ENCODE peak calls at places on chromosomes 12 and 14, in eight cellular contexts. P is sigmoid colon, B is cardiac muscle cell, E is iris pigment epithelial cell, N is cardiac fibroblast, X is HS-5, O is GM19239, L is cortex of kidney. W is an unnamed sample.

GRCh38 chr14:80395031-80395430 is 183.7 kb upstream of the DIO2 start:
- DNase-seq in P (no peak), B (no peak), E (no peak), N (no peak), X (no peak), O (no peak), L (no peak), W (no peak)

GRCh38 chr12:12008232-12008850 is 62.4 kb upstream of the BCL2L14 start:
- DNase-seq in P (no peak), B (no peak), E (no peak), N (no peak), X (no peak), O (no peak), L (no peak), W (no peak)

GRCh38 chr14:69620211-69620611 is 8.8 kb downstream of the SUSD6 start:
- DNase-seq in P (no peak), B (no peak), E (no peak), N (no peak), X (no peak), O (no peak), L (no peak), W (no peak)

GRCh38 chr12:68106660-68107059 is 52.9 kb downstream of the IFNG start:
- DNase-seq in P (no peak), B (no peak), E (no peak), N (no peak), X (no peak), O (no peak), L (no peak), W (no peak)

GRCh38 chr12:81798294-81798693 is 39.1 kb upstream of the PPFIA2 start:
- DNase-seq in P (no peak), B (peak), E (no peak), N (no peak), X (no peak), O (no peak), L (no peak), W (no peak)

GRCh38 chr14:74886001-74886400 is 4.3 kb downstream of the DLST start:
- DNase-seq in P (no peak), B (no peak), E (peak), N (peak), X (peak), O (no peak), L (no peak), W (no peak)

GRCh38 chr12:46402451-46402850 is 29.9 kb upstream of the SLC38A2 start:
- DNase-seq in P (peak), B (no peak), E (peak), N (peak), X (peak), O (no peak), L (no peak), W (no peak)

GRCh38 chr14:85205875-85206274 is 324.1 kb upstream of the FLRT2 start:
- DNase-seq in P (no peak), B (no peak), E (no peak), N (no peak), X (no peak), O (no peak), L (no peak), W (no peak)

GRCh38 chr12:81229718-81230117 is 151.8 kb downstream of the ACSS3 start:
- DNase-seq in P (no peak), B (peak), E (no peak), N (no peak), X (no peak), O (no peak), L (no peak), W (no peak)

GRCh38 chr12:124248862-124249825 is 45.7 kb upstream of the RFLNA start:
- DNase-seq in P (no peak), B (no peak), E (no peak), N (no peak), X (no peak), O (no peak), L (no peak), W (no peak)

GRCh38 chr14:59150990-59151389 is 37.5 kb upstream of the DAAM1 start:
- DNase-seq in P (no peak), B (no peak), E (no peak), N (no peak), X (no peak), O (peak), L (no peak), W (no peak)

GRCh38 chr14:65824285-65824977 is 411.9 kb downstream of the FUT8 start:
- DNase-seq in P (no peak), B (peak), E (peak), N (peak), X (peak), O (peak), L (no peak), W (peak)

GRCh38 chr14:100030441-100031153 is 34.6 kb upstream of the EVL start:
- DNase-seq in P (no peak), B (no peak), E (peak), N (peak), X (peak), O (no peak), L (no peak), W (no peak)

GRCh38 chr12:12872934-12873275 is 18.5 kb upstream of the GPRC5A start:
- DNase-seq in P (no peak), B (no peak), E (peak), N (peak), X (no peak), O (no peak), L (no peak), W (no peak)

GRCh38 chr12:46470039-46470627 is 97.6 kb upstream of the SLC38A2 start:
- DNase-seq in P (no peak), B (no peak), E (no peak), N (no peak), X (no peak), O (no peak), L (no peak), W (no peak)

GRCh38 chr12:117151195-117152031 is 38.9 kb downstream of the FBXO21 start:
- DNase-seq in P (peak), B (peak), E (peak), N (peak), X (no peak), O (no peak), L (no peak), W (peak)

GRCh38 chr12:87120440-87120839 is 864.2 kb upstream of the MGAT4C start:
- DNase-seq in P (no peak), B (no peak), E (peak), N (no peak), X (no peak), O (no peak), L (no peak), W (no peak)

W was measured in endothelial cell.